ENCODE peak calls at places on chromosomes 13 and 19, in nine cellular contexts. M, H, T, L, V, K, N, I and A are unnamed samples.

GRCh38 chr13:31327157-31327556 is 127.4 kb downstream of the B3GLCT start:
- DNase-seq in K (no peak), L (no peak), H (no peak), I (no peak), T (no peak), N (no peak), V (no peak), M (no peak), A (no peak)

GRCh38 chr19:6227156-6227940 is 52.4 kb downstream of the MLLT1 start:
- DNase-seq in M (no peak), L (no peak), N (no peak), H (no peak), V (no peak), I (peak), T (no peak), K (no peak), A (peak)

GRCh38 chr19:7925171-7925837 is 631 bp downstream of the CTXN1 start:
- DNase-seq in I (peak), N (peak), K (peak), H (peak), L (peak), T (peak), V (no peak), M (no peak), A (peak)

GRCh38 chr19:8585894-8586750 is 8.9 kb upstream of the MYO1F start:
- DNase-seq in I (no peak), T (no peak), V (no peak), L (peak), N (peak), K (no peak), H (peak), M (no peak), A (no peak)

GRCh38 chr19:4723465-4724251 is at the start of gene DPP9:
- DNase-seq in N (peak), H (peak), V (peak), M (peak), K (peak), T (peak), L (peak), I (no peak), A (peak)

GRCh38 chr19:47661571-47661970 is 51.7 kb upstream of the EHD2 start:
- DNase-seq in H (peak), M (no peak), I (no peak), K (peak), L (no peak), N (no peak), T (no peak), V (no peak), A (no peak)

GRCh38 chr13:43307221-43307920 is 284.0 kb downstream of the DNAJC15 start:
- DNase-seq in T (no peak), V (no peak), M (no peak), N (no peak), K (peak), H (no peak), L (no peak), I (no peak), A (no peak)

GRCh38 chr13:23506821-23507210 is 63.4 kb upstream of the TNFRSF19 start:
- DNase-seq in T (peak), K (peak), M (no peak), L (no peak), H (peak), I (no peak), N (no peak), V (no peak), A (no peak)

GRCh38 chr13:48539550-48539949 is 6.7 kb upstream of the RCBTB2 start:
- DNase-seq in K (peak), L (no peak), H (peak), V (no peak), M (no peak), N (no peak), T (no peak), I (no peak), A (no peak)

GRCh38 chr19:40700083-40700482 is 9.6 kb upstream of the NUMBL start:
- DNase-seq in T (no peak), M (no peak), N (no peak), H (no peak), K (no peak), I (no peak), V (no peak), L (no peak), A (no peak)

GRCh38 chr19:4368128-4368820 is 24.9 kb downstream of the MPND start:
- DNase-seq in V (no peak), I (no peak), L (no peak), K (peak), N (no peak), M (no peak), T (peak), H (no peak), A (no peak)

GRCh38 chr13:76462003-76462402 is 424.2 kb downstream of the KCTD12 start:
- DNase-seq in M (no peak), I (no peak), L (no peak), T (no peak), K (peak), H (peak), N (no peak), V (no peak), A (no peak)

GRCh38 chr19:17831419-17831888 is 10.1 kb upstream of the INSL3 start:
- DNase-seq in L (peak), I (no peak), M (no peak), V (no peak), K (no peak), H (no peak), T (no peak), N (peak), A (no peak)

GRCh38 chr19:3710265-3710812 is 2.2 kb downstream of the TJP3 start:
- DNase-seq in N (no peak), H (peak), I (no peak), T (peak), V (no peak), K (peak), M (no peak), L (peak), A (peak)

GRCh38 chr13:41931337-41931736 is 29.6 kb downstream of the VWA8 start:
- DNase-seq in K (peak), H (peak), T (no peak), V (no peak), L (no peak), N (no peak), M (no peak), I (no peak), A (no peak)

GRCh38 chr13:100128373-100128772 is 39.5 kb downstream of the PCCA start:
- DNase-seq in H (peak), T (no peak), M (no peak), V (no peak), I (no peak), L (no peak), N (no peak), K (peak), A (no peak)

GRCh38 chr13:32932376-32932775 is 83.8 kb upstream of the KL start:
- DNase-seq in H (peak), K (peak), L (no peak), M (no peak), N (no peak), V (no peak), I (no peak), T (no peak), A (no peak)

GRCh38 chr13:27450921-27451461 is 627 bp upstream of the MTIF3 start:
- DNase-seq in V (no peak), K (peak), M (no peak), N (peak), I (peak), L (peak), T (peak), H (peak), A (no peak)

GRCh38 chr13:99335603-99336002 is 28.4 kb upstream of the GPR183 start:
- DNase-seq in M (no peak), L (peak), V (no peak), N (no peak), K (no peak), H (peak), I (no peak), T (no peak), A (no peak)

GRCh38 chr19:12984143-12984627 is 11.1 kb upstream of the NFIX start:
- DNase-seq in T (no peak), N (no peak), V (no peak), L (no peak), H (peak), M (no peak), K (peak), I (no peak), A (no peak)

GRCh38 chr13:71873418-71874276 is 6.6 kb upstream of the DACH1 start:
- DNase-seq in H (no peak), I (no peak), L (no peak), V (no peak), N (no peak), K (no peak), T (no peak), M (no peak), A (no peak)

GRCh38 chr19:42143341-42144234 is 11.3 kb upstream of the POU2F2 start:
- DNase-seq in K (peak), N (peak), I (no peak), L (peak), M (no peak), T (no peak), H (peak), V (no peak), A (no peak)

GRCh38 chr19:53102701-53103140 is 501 bp downstream of the ZNF160 start:
- DNase-seq in H (peak), L (peak), K (peak), I (no peak), T (peak), N (peak), V (no peak), M (no peak), A (peak)

GRCh38 chr19:39178296-39179006 is 18.3 kb upstream of the NCCRP1 start:
- DNase-seq in I (no peak), M (no peak), N (no peak), T (no peak), K (no peak), V (no peak), L (no peak), H (no peak), A (no peak)

GRCh38 chr19:56309511-56310185 is 5.0 kb downstream of the ZSCAN5A start:
- DNase-seq in T (no peak), N (peak), L (peak), I (no peak), K (peak), H (peak), M (no peak), V (no peak), A (peak)

GRCh38 chr19:29247912-29248311 is 35.0 kb upstream of the UQCRFS1 start:
- DNase-seq in N (no peak), L (no peak), M (no peak), V (no peak), H (no peak), I (no peak), K (no peak), T (no peak), A (no peak)

GRCh38 chr19:33840783-33841182 is 44.1 kb downstream of the KCTD15 start:
- DNase-seq in L (no peak), V (no peak), H (no peak), N (no peak), K (no peak), I (no peak), M (no peak), T (no peak), A (no peak)

GRCh38 chr19:8335343-8336071 is 7.6 kb downstream of the KANK3 start:
- DNase-seq in L (peak), K (no peak), V (no peak), I (no peak), N (no peak), T (no peak), M (no peak), H (no peak), A (no peak)

GRCh38 chr19:14536926-14537692 is 7.7 kb downstream of the TECR start:
- DNase-seq in I (no peak), M (no peak), N (peak), T (peak), K (peak), H (peak), L (peak), V (no peak), A (no peak)

GRCh38 chr19:21568816-21569496 is 63.6 kb downstream of the ZNF429 start:
- DNase-seq in H (peak), V (peak), N (no peak), M (peak), L (peak), T (peak), I (no peak), K (peak), A (peak)

DNA sequence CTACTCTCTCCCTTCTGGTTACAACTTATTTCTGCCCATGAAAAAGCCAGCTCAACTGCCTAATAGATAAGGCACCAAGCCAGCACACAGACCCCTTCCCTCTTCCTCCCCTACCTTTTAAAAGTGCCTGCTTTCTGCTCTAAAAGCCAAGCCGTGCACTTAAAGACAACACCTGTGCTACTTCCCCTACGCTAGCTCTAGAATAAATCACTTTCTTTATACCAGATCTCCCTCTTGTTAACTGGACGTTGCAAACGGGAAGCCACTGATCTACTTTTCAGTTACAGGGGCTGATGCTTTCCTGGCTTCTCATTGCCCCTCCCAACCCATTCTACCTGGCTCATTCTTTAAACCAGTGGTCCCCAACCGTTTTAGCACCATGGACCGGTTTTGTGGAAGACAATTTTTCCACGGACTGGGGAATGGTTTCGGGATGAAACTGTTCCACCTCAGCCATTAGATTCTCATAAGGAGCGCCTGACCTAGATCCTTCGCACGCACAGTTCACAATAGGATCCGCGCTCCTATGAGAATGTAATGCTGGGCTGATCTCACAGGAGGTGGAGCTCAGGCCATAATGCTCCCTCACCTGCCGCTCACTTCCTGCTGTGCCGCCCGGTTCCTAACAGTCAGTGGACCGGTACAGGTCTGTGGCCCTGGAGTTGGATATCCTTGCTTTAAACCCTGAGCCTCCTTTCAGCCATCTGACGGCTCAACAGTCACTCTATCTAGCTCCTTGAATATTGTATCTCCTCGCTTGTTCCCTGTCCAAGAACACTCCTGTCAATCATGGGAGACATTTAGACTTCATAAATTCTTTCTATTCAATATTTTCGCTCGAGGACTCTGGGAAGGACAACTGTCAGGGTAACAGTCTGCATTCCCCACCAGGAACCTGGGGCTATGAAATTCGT is 839 bp upstream of the ZNF223 start:
- DNase-seq in K (no peak), L (peak), T (no peak), I (no peak), V (no peak), N (no peak), M (no peak), H (peak), A (no peak)
- TF ChIP-seq CTCF in K (no peak), L (no peak), T (no peak), I (no peak), V (no peak), N (no peak), M (no peak), H (no peak), A (no peak)

DNA sequence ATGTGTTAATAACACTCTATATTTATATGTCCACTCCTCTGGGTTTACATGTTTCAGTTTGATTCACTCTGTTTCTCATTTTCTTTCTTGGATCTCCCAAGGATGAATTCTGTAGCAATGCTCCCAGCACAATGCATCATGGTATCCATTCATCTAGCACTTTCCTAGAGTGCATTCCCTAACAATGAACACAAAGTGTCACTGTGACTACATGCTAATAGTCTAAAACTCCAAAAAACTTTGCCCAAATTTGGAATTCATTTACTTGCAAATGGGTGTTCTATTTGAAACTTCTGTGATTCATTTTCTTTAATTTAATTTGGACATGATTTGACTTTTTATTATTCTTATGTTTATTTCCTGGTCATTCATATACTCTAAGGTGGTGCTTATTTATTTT is 286.3 kb downstream of the POU4F1 start:
- DNase-seq in T (no peak), H (peak), V (no peak), N (peak), L (peak), M (no peak), I (no peak), K (no peak), A (no peak)
- TF ChIP-seq CTCF in T (no peak), H (peak), V (no peak), N (peak), L (peak), M (no peak), I (peak), K (peak), A (no peak)

GRCh38 chr13:55244991-55245644 is 1895.6 kb upstream of the PRR20A start:
- DNase-seq in I (no peak), K (peak), N (peak), T (no peak), M (no peak), L (peak), H (peak), V (no peak), A (no peak)
- TF ChIP-seq CTCF in I (peak), K (no peak), N (peak), T (no peak), M (no peak), L (peak), H (no peak), V (no peak), A (no peak)

DNA sequence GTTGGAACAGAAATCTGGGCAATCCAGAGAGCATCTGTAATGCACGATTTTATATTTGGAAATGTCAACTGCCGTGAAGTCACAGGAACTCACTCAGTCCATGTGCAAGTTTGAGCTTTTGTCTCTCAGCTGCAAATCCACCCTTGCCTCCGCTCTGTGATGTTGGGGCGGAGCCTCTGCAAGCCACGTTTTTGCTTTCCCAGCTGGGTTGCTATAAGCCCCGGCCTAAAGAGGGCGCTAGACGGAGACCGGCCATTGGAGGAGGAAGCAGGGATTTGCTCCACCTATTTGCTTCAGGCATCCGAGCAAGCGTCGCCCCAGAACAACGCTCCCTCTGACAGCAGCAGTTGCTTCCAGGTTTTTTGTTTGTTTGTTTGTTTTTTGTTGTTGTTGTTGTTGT is 56.2 kb downstream of the TRPM4 start:
- DNase-seq in I (no peak), V (no peak), L (peak), T (no peak), N (no peak), M (no peak), H (no peak), K (no peak), A (no peak)
- TF ChIP-seq CTCF in I (peak), V (no peak), L (peak), T (no peak), N (peak), M (no peak), H (peak), K (no peak), A (no peak)